ENCODE peak calls at places on chromosomes 13 and 19, in nine cellular contexts. P is WTC11, Q is endothelial cell of umbilical vein, V is A549, W is H1, A is GM12878, D is SK-N-SH, G is HepG2, C is HCT116. U is an unnamed sample.

GRCh38 chr19:1223018-1223855 is 14.6 kb downstream of the CBARP start:
- DNase-seq in Q (no peak), W (peak), V (peak), P (peak), C (no peak), A (no peak), D (peak), G (no peak), U (peak)

GRCh38 chr13:89315287-89315686 is 1644.1 kb downstream of the SLITRK5 start:
- DNase-seq in C (no peak), A (no peak), V (no peak), W (no peak), P (no peak), D (no peak), Q (no peak), G (no peak), U (no peak)

GRCh38 chr13:93963266-93964131 is 516.0 kb downstream of the DCT start:
- DNase-seq in G (peak), V (peak), P (no peak), W (no peak), C (no peak), D (no peak), A (no peak), Q (no peak), U (no peak)

GRCh38 chr19:1169921-1170885 is 3.9 kb downstream of the SBNO2 start:
- DNase-seq in A (no peak), P (peak), C (no peak), V (no peak), G (no peak), D (peak), W (no peak), Q (no peak), U (no peak)

GRCh38 chr19:16928351-16928750 is 39.6 kb downstream of the F2RL3 start:
- DNase-seq in W (no peak), D (no peak), P (no peak), G (no peak), C (no peak), Q (no peak), V (no peak), A (no peak), U (no peak)

GRCh38 chr13:73335226-73335625 is 276.4 kb downstream of the KLF5 start:
- DNase-seq in P (no peak), Q (peak), G (no peak), W (no peak), C (peak), A (peak), D (no peak), V (peak), U (peak)

GRCh38 chr19:4639531-4640246 is 373 bp downstream of the TNFAIP8L1 start:
- DNase-seq in P (no peak), D (peak), W (no peak), A (no peak), C (no peak), G (peak), V (no peak), Q (peak), U (no peak)

GRCh38 chr19:49348305-49349188 is 13.3 kb downstream of the CD37 start:
- DNase-seq in D (no peak), P (no peak), G (no peak), Q (no peak), V (no peak), A (no peak), C (no peak), W (no peak), U (no peak)

GRCh38 chr19:7799640-7800355 is 30.2 kb upstream of the EVI5L start:
- DNase-seq in C (peak), V (peak), P (peak), W (peak), A (no peak), D (peak), G (peak), Q (peak), U (peak)

GRCh38 chr19:58572026-58572817 is 913 bp downstream of the MZF1 start:
- DNase-seq in C (no peak), G (no peak), W (no peak), Q (no peak), V (no peak), D (no peak), A (no peak), P (no peak), U (no peak)

GRCh38 chr13:46321494-46322225 is 65.4 kb downstream of the RUBCNL start:
- DNase-seq in P (peak), W (peak), C (peak), D (peak), A (peak), V (peak), G (peak), Q (peak), U (peak)

GRCh38 chr19:17021793-17022590 is 4.6 kb downstream of the CPAMD8 start:
- DNase-seq in C (no peak), A (no peak), Q (peak), V (no peak), G (peak), W (no peak), P (no peak), D (no peak), U (peak)

GRCh38 chr13:50588736-50589135 is 254.8 kb downstream of the DLEU7 start:
- DNase-seq in W (no peak), P (no peak), G (no peak), D (no peak), C (no peak), V (no peak), Q (no peak), A (no peak), U (no peak)

GRCh38 chr19:41462497-41462896 is 19.5 kb downstream of the ERICH4 start:
- DNase-seq in D (no peak), Q (no peak), G (no peak), W (no peak), A (no peak), C (no peak), V (no peak), P (no peak), U (no peak)

GRCh38 chr13:20193924-20194631 is 1.3 kb upstream of the GJB2 start:
- DNase-seq in W (no peak), P (no peak), V (no peak), G (no peak), C (no peak), A (no peak), Q (no peak), D (no peak), U (no peak)

GRCh38 chr19:47226426-47227346 is 4.3 kb downstream of the BBC3 start:
- DNase-seq in V (peak), G (peak), P (no peak), W (peak), C (peak), D (peak), Q (peak), A (peak), U (peak)

GRCh38 chr13:68160466-68160865 is 930.3 kb upstream of the PCDH9 start:
- DNase-seq in D (no peak), C (no peak), A (no peak), W (no peak), P (no peak), V (no peak), G (no peak), Q (no peak), U (no peak)

GRCh38 chr19:58476498-58477015 is 405 bp downstream of the ZNF446 start:
- DNase-seq in V (peak), A (no peak), Q (no peak), G (peak), W (no peak), P (no peak), D (peak), C (no peak), U (no peak)

GRCh38 chr19:1782501-1782900 is 29.2 kb downstream of the ONECUT3 start:
- DNase-seq in V (no peak), P (no peak), A (no peak), W (no peak), D (no peak), Q (no peak), C (no peak), G (no peak), U (no peak)

GRCh38 chr13:65461590-65461989 is 1768.5 kb downstream of the PCDH9 start:
- DNase-seq in D (no peak), Q (no peak), A (no peak), C (no peak), G (no peak), V (no peak), P (no peak), W (peak), U (peak)

GRCh38 chr19:54105796-54106195 is 3.1 kb downstream of the NDUFA3 start:
- DNase-seq in W (no peak), C (no peak), G (no peak), P (no peak), D (no peak), V (no peak), A (no peak), Q (no peak), U (no peak)

GRCh38 chr19:49565261-49565660 is 15.1 kb downstream of the NOSIP start:
- DNase-seq in V (no peak), P (no peak), Q (no peak), C (no peak), W (no peak), G (no peak), A (no peak), D (no peak), U (no peak)

GRCh38 chr19:35748106-35749020 is at the start of gene LIN37:
- DNase-seq in P (peak), D (peak), A (peak), Q (peak), V (peak), G (peak), W (peak), C (peak), U (peak)
- TF ChIP-seq CTCF in P (no peak), D (no peak), A (no peak), Q (no peak), V (no peak), G (no peak), W (no peak), C (no peak), U (no peak)

DNA sequence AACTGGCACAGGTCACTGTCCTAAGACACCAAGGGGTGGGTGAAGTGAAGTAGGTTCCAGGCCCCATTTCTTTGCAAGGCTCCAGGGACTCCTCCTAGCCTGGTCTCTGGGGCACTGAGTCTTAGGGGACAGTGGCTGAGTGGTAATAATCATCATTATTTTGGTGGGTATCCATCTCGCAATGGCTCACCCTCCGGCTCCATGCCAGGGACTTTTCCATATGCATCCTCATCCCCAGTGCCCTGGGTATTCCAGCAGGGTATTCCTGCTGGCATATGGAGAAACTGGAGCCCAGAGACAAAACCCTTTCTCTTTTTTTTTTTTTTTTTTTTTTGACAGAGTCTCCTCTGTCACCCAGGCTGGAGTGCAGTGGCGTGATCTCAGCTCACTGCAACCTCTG is 2.5 kb downstream of the PDE4A start:
- DNase-seq in G (no peak), V (no peak), C (no peak), D (peak), Q (no peak), W (no peak), P (no peak), A (no peak), U (peak)
- TF ChIP-seq MAX in G (no peak), V (no peak), C (no peak), D (no peak), Q (no peak), W (no peak), P (no peak), A (no peak), U (no peak)

DNA sequence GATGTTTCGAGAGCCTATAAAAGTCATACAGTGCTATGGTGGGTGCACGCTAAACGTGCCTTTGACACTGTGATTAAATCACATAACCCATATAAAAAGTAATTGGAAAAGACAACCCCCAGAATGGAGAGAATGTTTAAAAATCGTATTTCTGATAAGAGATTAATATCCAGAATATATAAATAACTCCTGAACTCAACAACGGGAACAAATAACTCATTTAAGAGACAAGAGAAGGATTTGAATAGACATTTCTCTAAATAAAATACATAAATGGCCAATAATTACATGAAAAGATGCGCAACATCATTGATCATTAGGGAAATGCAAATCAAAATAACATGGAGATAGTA is 37.0 kb upstream of the IGFL4 start:
- DNase-seq in V (no peak), A (no peak), W (no peak), G (no peak), D (no peak), P (no peak), C (no peak), Q (no peak), U (no peak)
- TF ChIP-seq CTCF in V (no peak), A (no peak), W (no peak), G (no peak), D (no peak), P (no peak), C (no peak), Q (no peak), U (no peak)

GRCh38 chr13:36910545-36910944 is 9.5 kb downstream of the SMAD9 start:
- DNase-seq in W (no peak), V (no peak), Q (no peak), A (no peak), C (no peak), P (no peak), D (no peak), G (no peak), U (no peak)

GRCh38 chr13:36905944-36906343 is 14.1 kb downstream of the SMAD9 start:
- DNase-seq in A (no peak), G (no peak), C (no peak), Q (no peak), V (no peak), P (no peak), W (no peak), D (no peak), U (no peak)

GRCh38 chr13:36904219-36904618 is 15.8 kb downstream of the SMAD9 start:
- DNase-seq in W (no peak), V (no peak), P (no peak), G (no peak), D (no peak), A (no peak), Q (no peak), C (no peak), U (no peak)

GRCh38 chr13:36907801-36908200 is 12.2 kb downstream of the SMAD9 start:
- DNase-seq in P (no peak), V (no peak), W (no peak), C (no peak), A (no peak), D (no peak), Q (no peak), G (no peak), U (no peak)

DNA sequence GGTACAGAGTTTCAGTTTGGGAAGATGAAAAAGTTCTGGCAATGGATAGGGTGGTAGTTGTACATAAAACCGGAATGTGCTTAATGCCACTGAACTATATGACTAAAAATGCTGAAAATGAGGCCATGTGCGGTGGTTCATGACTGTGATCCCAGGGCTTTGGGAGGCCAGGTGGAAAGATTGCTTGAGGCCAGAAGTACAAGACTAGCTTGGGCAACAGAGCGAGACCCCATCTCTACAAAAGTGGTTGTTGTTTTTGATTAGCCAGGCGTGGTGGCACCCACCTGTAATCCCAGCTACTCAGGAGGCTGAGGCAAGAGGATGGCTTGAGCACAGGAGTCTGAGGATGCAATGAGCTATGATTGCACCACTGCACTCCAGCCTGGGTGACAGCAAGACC is 12.8 kb downstream of the SMAD9 start:
- DNase-seq in A (no peak), D (no peak), P (no peak), C (no peak), Q (no peak), G (no peak), V (no peak), W (no peak), U (no peak)
- TF ChIP-seq MAX in A (no peak), D (no peak), P (no peak), C (no peak), Q (no peak), G (no peak), V (no peak), W (no peak), U (no peak)

GRCh38 chr13:30113531-30113930 is 193.8 kb downstream of the KATNAL1 start:
- DNase-seq in P (no peak), W (no peak), G (no peak), V (no peak), D (no peak), Q (no peak), C (no peak), A (no peak), U (no peak)
- TF ChIP-seq CTCF in P (no peak), W (no peak), G (no peak), V (no peak), D (no peak), Q (no peak), C (no peak), A (no peak), U (no peak)

GRCh38 chr13:35914662-35915061 is 216.5 kb downstream of the DCLK1 start:
- DNase-seq in V (no peak), A (no peak), Q (no peak), D (no peak), P (no peak), C (no peak), G (no peak), W (no peak), U (no peak)
- TF ChIP-seq MAX in V (no peak), A (no peak), Q (no peak), D (no peak), P (no peak), C (no peak), G (no peak), W (no peak), U (no peak)